ENCODE peak calls at places on chromosome 12, in six cellular contexts. U is AML-193, E is HEK293T, P is Right ventricle myocardium inferior, X is adrenal gland, B is T-helper 2 cell. Z is an unnamed sample.
A peak's percentile ranks its signal among the peaks of the same experiment; 100 is the strongest.

GRCh38 chr12:133058203-133059125 is 21.2 kb downstream of the ZNF84 start:
- DNase-seq in U (no peak), E (no peak), P (no peak), X (no peak), B (no peak), Z (peak; percentile 1)

GRCh38 chr12:48183091-48183875 is at the start of gene CCDC184:
- DNase-seq in U (no peak), E (peak; percentile 77), P (peak; percentile 83), X (peak; percentile 73), B (peak; percentile 78), Z (peak; percentile 82)

GRCh38 chr12:26156996-26157395 is 32.2 kb upstream of the BHLHE41 start:
- DNase-seq in U (no peak), E (no peak), P (no peak), X (no peak), B (no peak), Z (no peak)

GRCh38 chr12:2439332-2440100 is 355.3 kb upstream of the FKBP4 start:
- DNase-seq in U (no peak), E (no peak), P (no peak), X (no peak), B (no peak), Z (no peak)

GRCh38 chr12:20549115-20549719 is 145.9 kb upstream of the SLCO1C1 start:
- DNase-seq in U (no peak), E (peak; percentile 20), P (no peak), X (no peak), B (no peak), Z (peak; percentile 42)

GRCh38 chr12:113762155-113762848 is 203.8 kb downstream of the RBM19 start:
- DNase-seq in U (no peak), E (no peak), P (no peak), X (no peak), B (no peak), Z (no peak)

GRCh38 chr12:50402270-50403000 is 1.8 kb downstream of the LARP4 start:
- DNase-seq in U (no peak), E (no peak), P (no peak), X (no peak), B (no peak), Z (no peak)

GRCh38 chr12:24948452-24948815 is 467 bp downstream of the BCAT1 start:
- DNase-seq in U (peak; percentile 21), E (peak; percentile 32), P (no peak), X (no peak), B (no peak), Z (peak; percentile 26)

GRCh38 chr12:106144847-106145246 is 6.1 kb upstream of the NUAK1 start:
- DNase-seq in U (no peak), E (no peak), P (no peak), X (no peak), B (no peak), Z (no peak)

GRCh38 chr12:109718390-109718789 is 4.8 kb downstream of the FAM222A start:
- DNase-seq in U (no peak), E (peak; percentile 22), P (peak; percentile 47), X (peak; percentile 46), B (no peak), Z (no peak)

GRCh38 chr12:52258335-52258901 is 16.0 kb upstream of the KRT86 start:
- DNase-seq in U (no peak), E (no peak), P (no peak), X (no peak), B (no peak), Z (no peak)

GRCh38 chr12:88889326-88890110 is 309.2 kb upstream of the KITLG start:
- DNase-seq in U (no peak), E (no peak), P (no peak), X (no peak), B (no peak), Z (no peak)

GRCh38 chr12:44537354-44537753 is 338.8 kb downstream of the NELL2 start:
- DNase-seq in U (no peak), E (no peak), P (no peak), X (no peak), B (no peak), Z (no peak)

GRCh38 chr12:127343941-127344340 is 923.0 kb upstream of the TMEM132C start:
- DNase-seq in U (no peak), E (no peak), P (no peak), X (no peak), B (no peak), Z (no peak)

GRCh38 chr12:117151195-117152031 is 38.9 kb downstream of the FBXO21 start:
- DNase-seq in U (peak; percentile 10), E (peak; percentile 76), P (no peak), X (peak; percentile 89), B (no peak), Z (peak; percentile 73)

GRCh38 chr12:563250-563781 is 99.9 kb downstream of the NINJ2 start:
- DNase-seq in U (no peak), E (no peak), P (peak; percentile 57), X (no peak), B (peak; percentile 82), Z (no peak)

GRCh38 chr12:22477166-22477893 is 67.0 kb downstream of the C2CD5 start:
- DNase-seq in U (no peak), E (no peak), P (no peak), X (peak; percentile 19), B (no peak), Z (no peak)

GRCh38 chr12:68119724-68120211 is 39.8 kb downstream of the IFNG start:
- DNase-seq in U (no peak), E (no peak), P (no peak), X (no peak), B (peak; percentile 26), Z (no peak)

GRCh38 chr12:98814254-98814653 is 169.2 kb downstream of the APAF1 start:
- DNase-seq in U (no peak), E (no peak), P (no peak), X (no peak), B (no peak), Z (no peak)

GRCh38 chr12:130601327-130601726 is 114.8 kb downstream of the RIMBP2 start:
- DNase-seq in U (no peak), E (no peak), P (no peak), X (no peak), B (no peak), Z (no peak)

GRCh38 chr12:102765736-102766135 is 151.3 kb downstream of the PAH start:
- DNase-seq in U (no peak), E (no peak), P (no peak), X (no peak), B (no peak), Z (no peak)

GRCh38 chr12:31215521-31216232 is 110.3 kb downstream of the SINHCAF start:
- DNase-seq in U (no peak), E (no peak), P (no peak), X (no peak), B (no peak), Z (no peak)

GRCh38 chr12:34391771-34392581 is 369.7 kb downstream of the ALG10 start:
- DNase-seq in U (no peak), E (no peak), P (peak; percentile 3), X (no peak), B (no peak), Z (no peak)